ENCODE peak calls at places on chromosomes 1 and 21, in six cellular contexts. One of them, this sample, is unnamed.

GRCh38 chr1:94398356-94398755 is 19.8 kb upstream of the ABCD3 start:
- DNase-seq in BE2C: no peak
- DNase-seq in BJ: no peak
- DNase-seq in heart right ventricle: no peak
- DNase-seq in astrocyte: no peak
- DNase-seq in tibial artery: no peak
- DNase-seq in this sample: no peak

GRCh38 chr1:55916480-55916879 is 662.9 kb downstream of the PLPP3 start:
- DNase-seq in heart right ventricle: no peak
- DNase-seq in astrocyte: peak
- DNase-seq in BE2C: no peak
- DNase-seq in BJ: peak
- DNase-seq in tibial artery: no peak
- DNase-seq in this sample: peak

GRCh38 chr1:182603646-182604127 is 502 bp downstream of the RGS16 start:
- DNase-seq in astrocyte: no peak
- DNase-seq in heart right ventricle: no peak
- DNase-seq in tibial artery: no peak
- DNase-seq in BE2C: no peak
- DNase-seq in BJ: no peak
- DNase-seq in this sample: no peak

GRCh38 chr1:22761821-22762220 is 51.2 kb downstream of the EPHB2 start:
- DNase-seq in astrocyte: no peak
- DNase-seq in BJ: no peak
- DNase-seq in heart right ventricle: no peak
- DNase-seq in tibial artery: no peak
- DNase-seq in BE2C: no peak
- DNase-seq in this sample: no peak

GRCh38 chr1:222045816-222046215 is 303.9 kb upstream of the DUSP10 start:
- DNase-seq in tibial artery: no peak
- DNase-seq in astrocyte: no peak
- DNase-seq in BE2C: no peak
- DNase-seq in heart right ventricle: no peak
- DNase-seq in BJ: no peak
- DNase-seq in this sample: no peak

GRCh38 chr1:172955161-172955821 is 95.5 kb downstream of the TNFSF18 start:
- DNase-seq in heart right ventricle: no peak
- DNase-seq in tibial artery: no peak
- DNase-seq in astrocyte: peak
- DNase-seq in BE2C: no peak
- DNase-seq in BJ: peak
- DNase-seq in this sample: peak

GRCh38 chr1:62368989-62369388 is 49.8 kb upstream of the KANK4 start:
- DNase-seq in astrocyte: no peak
- DNase-seq in BJ: no peak
- DNase-seq in tibial artery: no peak
- DNase-seq in BE2C: no peak
- DNase-seq in heart right ventricle: no peak
- DNase-seq in this sample: no peak

GRCh38 chr1:204684551-204685235 is 845 bp downstream of the LRRN2 start:
- DNase-seq in BE2C: peak
- DNase-seq in tibial artery: peak
- DNase-seq in astrocyte: no peak
- DNase-seq in heart right ventricle: peak
- DNase-seq in BJ: no peak
- DNase-seq in this sample: no peak

GRCh38 chr1:47213230-47213676 is 18.8 kb downstream of the TAL1 start:
- DNase-seq in BJ: no peak
- DNase-seq in heart right ventricle: no peak
- DNase-seq in BE2C: no peak
- DNase-seq in astrocyte: no peak
- DNase-seq in tibial artery: no peak
- DNase-seq in this sample: no peak

GRCh38 chr1:206725053-206725963 is 40.6 kb downstream of the MAPKAPK2 start:
- DNase-seq in heart right ventricle: no peak
- DNase-seq in BJ: no peak
- DNase-seq in BE2C: peak
- DNase-seq in astrocyte: no peak
- DNase-seq in tibial artery: peak
- DNase-seq in this sample: peak

GRCh38 chr1:208185801-208186201 is 58.4 kb downstream of the PLXNA2 start:
- DNase-seq in astrocyte: peak
- DNase-seq in tibial artery: no peak
- DNase-seq in BE2C: no peak
- DNase-seq in BJ: no peak
- DNase-seq in heart right ventricle: no peak
- DNase-seq in this sample: no peak

GRCh38 chr21:34889287-34889536 is 159.9 kb downstream of the RUNX1 start:
- DNase-seq in astrocyte: peak
- DNase-seq in tibial artery: peak
- DNase-seq in BJ: no peak
- DNase-seq in heart right ventricle: peak
- DNase-seq in BE2C: no peak
- DNase-seq in this sample: peak

GRCh38 chr21:34889537-34890257 is 159.4 kb downstream of the RUNX1 start:
- DNase-seq in BE2C: peak
- DNase-seq in tibial artery: peak
- DNase-seq in astrocyte: peak
- DNase-seq in BJ: no peak
- DNase-seq in heart right ventricle: peak
- DNase-seq in this sample: peak

GRCh38 chr21:34890724-34891609 is 158.1 kb downstream of the RUNX1 start:
- DNase-seq in astrocyte: peak
- DNase-seq in BJ: no peak
- DNase-seq in tibial artery: peak
- DNase-seq in heart right ventricle: no peak
- DNase-seq in BE2C: no peak
- DNase-seq in this sample: peak

GRCh38 chr21:34891610-34891943 is 157.5 kb downstream of the RUNX1 start:
- DNase-seq in BJ: no peak
- DNase-seq in BE2C: no peak
- DNase-seq in tibial artery: no peak
- DNase-seq in heart right ventricle: no peak
- DNase-seq in astrocyte: no peak
- DNase-seq in this sample: no peak

GRCh38 chr21:34890258-34890723 is 158.8 kb downstream of the RUNX1 start:
- DNase-seq in heart right ventricle: no peak
- DNase-seq in astrocyte: no peak
- DNase-seq in tibial artery: no peak
- DNase-seq in BJ: no peak
- DNase-seq in BE2C: no peak
- DNase-seq in this sample: no peak
- TF ChIP-seq CTCF in heart right ventricle: peak
- TF ChIP-seq CTCF in astrocyte: no peak
- TF ChIP-seq CTCF in tibial artery: no peak
- TF ChIP-seq CTCF in BJ: peak
- TF ChIP-seq CTCF in BE2C: no peak
- TF ChIP-seq CTCF in this sample: no peak

DNA sequence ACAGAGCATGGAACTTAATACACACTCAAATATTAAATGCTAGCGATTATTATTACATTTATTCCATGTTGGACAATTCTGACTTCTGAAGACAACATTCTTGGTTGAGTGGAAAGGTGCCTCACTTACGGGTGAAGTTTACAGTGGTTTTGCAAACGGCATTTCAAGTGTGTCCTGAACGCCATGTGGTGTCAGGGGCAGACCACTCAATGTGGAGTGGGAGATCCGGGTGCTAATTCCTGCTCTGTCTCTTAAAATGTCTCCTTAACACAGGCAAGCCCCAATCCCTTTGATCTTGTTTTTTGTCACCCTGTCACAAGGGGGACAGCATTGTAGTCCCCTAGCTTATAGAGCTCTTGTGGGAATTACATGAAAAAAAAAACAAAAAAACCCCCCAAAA is 5.6 kb upstream of the TDRD10 start:
- DNase-seq in astrocyte: no peak
- DNase-seq in heart right ventricle: no peak
- DNase-seq in BJ: no peak
- DNase-seq in tibial artery: no peak
- DNase-seq in BE2C: no peak
- DNase-seq in this sample: no peak
- H3K4me3 ChIP-seq in astrocyte: no peak
- H3K4me3 ChIP-seq in heart right ventricle: no peak
- H3K4me3 ChIP-seq in BJ: no peak
- H3K4me3 ChIP-seq in tibial artery: no peak
- H3K4me3 ChIP-seq in BE2C: no peak
- H3K4me3 ChIP-seq in this sample: no peak

GRCh38 chr1:175192630-175193338 is at the start of gene KIAA0040:
- DNase-seq in BE2C: peak
- DNase-seq in heart right ventricle: peak
- DNase-seq in BJ: no peak
- DNase-seq in astrocyte: peak
- DNase-seq in tibial artery: peak
- DNase-seq in this sample: peak
- TF ChIP-seq CTCF in BE2C: no peak
- TF ChIP-seq CTCF in heart right ventricle: no peak
- TF ChIP-seq CTCF in BJ: peak
- TF ChIP-seq CTCF in astrocyte: no peak
- TF ChIP-seq CTCF in tibial artery: no peak
- TF ChIP-seq CTCF in this sample: no peak

DNA sequence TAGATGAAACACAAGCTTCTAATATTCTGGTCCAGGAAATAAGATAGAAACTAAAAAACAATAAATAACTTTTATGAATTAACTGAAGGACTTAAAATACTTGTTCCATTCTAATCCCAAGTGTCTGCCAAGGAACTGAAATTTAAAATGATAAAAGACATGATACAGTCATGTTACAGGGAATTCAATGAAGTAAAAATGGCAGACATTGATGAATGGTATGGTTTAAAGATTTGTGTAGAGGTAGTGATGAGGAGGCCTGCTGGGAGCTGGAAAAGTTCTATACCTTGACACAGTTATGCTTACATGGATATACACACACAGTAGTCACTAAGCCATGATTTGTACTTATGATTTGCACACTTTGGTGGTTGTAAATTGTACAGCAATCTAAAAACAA is 2.1 kb upstream of the UBR4 start:
- DNase-seq in astrocyte: no peak
- DNase-seq in tibial artery: no peak
- DNase-seq in heart right ventricle: no peak
- DNase-seq in BJ: no peak
- DNase-seq in BE2C: no peak
- DNase-seq in this sample: no peak
- H3K4me3 ChIP-seq in astrocyte: no peak
- H3K4me3 ChIP-seq in tibial artery: no peak
- H3K4me3 ChIP-seq in heart right ventricle: no peak
- H3K4me3 ChIP-seq in BJ: no peak
- H3K4me3 ChIP-seq in BE2C: no peak
- H3K4me3 ChIP-seq in this sample: no peak

DNA sequence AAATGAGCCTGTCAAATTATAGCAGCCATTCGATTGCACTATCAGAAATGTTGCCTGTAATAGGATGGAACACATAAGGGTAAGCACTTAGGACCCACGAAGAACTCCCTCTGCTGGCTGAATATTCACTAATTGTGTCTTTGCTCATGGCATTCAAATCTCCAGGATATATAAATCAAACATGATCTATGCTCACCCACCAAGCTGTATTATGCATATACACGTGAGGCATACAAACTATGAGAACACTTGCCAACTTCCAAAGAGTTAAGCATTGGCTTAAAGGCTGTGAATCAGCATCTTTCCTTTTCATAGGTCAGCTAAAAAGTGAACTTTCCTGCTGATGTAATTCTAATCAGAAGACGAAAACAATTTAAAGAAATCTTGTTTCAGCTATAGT is 34.5 kb downstream of the TMPRSS15 start:
- DNase-seq in tibial artery: no peak
- DNase-seq in astrocyte: no peak
- DNase-seq in BJ: no peak
- DNase-seq in heart right ventricle: no peak
- DNase-seq in BE2C: peak
- DNase-seq in this sample: peak
- TF ChIP-seq CTCF in tibial artery: no peak
- TF ChIP-seq CTCF in astrocyte: peak
- TF ChIP-seq CTCF in BJ: no peak
- TF ChIP-seq CTCF in heart right ventricle: no peak
- TF ChIP-seq CTCF in BE2C: peak
- TF ChIP-seq CTCF in this sample: no peak

GRCh38 chr1:234972411-234973191 is 156.0 kb downstream of the TOMM20 start:
- DNase-seq in BE2C: no peak
- DNase-seq in astrocyte: peak
- DNase-seq in tibial artery: no peak
- DNase-seq in heart right ventricle: no peak
- DNase-seq in BJ: no peak
- DNase-seq in this sample: no peak

GRCh38 chr1:234970371-234970730 is 158.3 kb downstream of the TOMM20 start:
- DNase-seq in tibial artery: no peak
- DNase-seq in BJ: no peak
- DNase-seq in BE2C: no peak
- DNase-seq in astrocyte: peak
- DNase-seq in heart right ventricle: no peak
- DNase-seq in this sample: peak

GRCh38 chr1:234971586-234972297 is 156.9 kb downstream of the TOMM20 start:
- DNase-seq in heart right ventricle: no peak
- DNase-seq in astrocyte: no peak
- DNase-seq in BE2C: no peak
- DNase-seq in BJ: no peak
- DNase-seq in tibial artery: no peak
- DNase-seq in this sample: no peak

GRCh38 chr1:234969630-234970370 is 158.8 kb downstream of the TOMM20 start:
- DNase-seq in BJ: peak
- DNase-seq in tibial artery: no peak
- DNase-seq in BE2C: peak
- DNase-seq in astrocyte: no peak
- DNase-seq in heart right ventricle: peak
- DNase-seq in this sample: peak

GRCh38 chr1:234970731-234971476 is 157.7 kb downstream of the TOMM20 start:
- DNase-seq in tibial artery: peak
- DNase-seq in BE2C: no peak
- DNase-seq in astrocyte: peak
- DNase-seq in heart right ventricle: peak
- DNase-seq in BJ: peak
- DNase-seq in this sample: peak
- H3K4me3 ChIP-seq in tibial artery: peak
- H3K4me3 ChIP-seq in BE2C: no peak
- H3K4me3 ChIP-seq in astrocyte: no peak
- H3K4me3 ChIP-seq in heart right ventricle: no peak
- H3K4me3 ChIP-seq in BJ: no peak
- H3K4me3 ChIP-seq in this sample: no peak

This sample was measured in fibroblast of pulmonary artery.